ENCODE peak calls at places on chromosomes 4 and X, in five cellular contexts. Y, T, X, D and M are unnamed samples.

GRCh38 chr4:61740950-61741638 is 541.0 kb downstream of the ADGRL3 start:
- DNase-seq in Y (no peak), T (peak; percentile 29), X (no peak), D (no peak), M (no peak)

GRCh38 chrX:138765061-138765460 is 53.5 kb upstream of the FGF13 start:
- DNase-seq in Y (peak; percentile 47), T (no peak), X (no peak), D (no peak), M (no peak)

GRCh38 chr4:24278693-24279092 is 305.7 kb downstream of the DHX15 start:
- DNase-seq in Y (no peak), T (no peak), X (no peak), D (no peak), M (no peak)

GRCh38 chrX:11792461-11793421 is 34.7 kb downstream of the MSL3 start:
- DNase-seq in Y (no peak), T (no peak), X (no peak), D (peak; percentile 12), M (no peak)

GRCh38 chrX:131746491-131746968 is 202.7 kb downstream of the OR13H1 start:
- DNase-seq in Y (no peak), T (no peak), X (no peak), D (no peak), M (no peak)

GRCh38 chr4:102497986-102498385 is 3.2 kb upstream of the NFKB1 start:
- DNase-seq in Y (no peak), T (no peak), X (no peak), D (no peak), M (no peak)

GRCh38 chrX:43239356-43239755 is 416.7 kb upstream of the MAOA start:
- DNase-seq in Y (no peak), T (no peak), X (no peak), D (no peak), M (no peak)

GRCh38 chrX:30821116-30821515 is 67.9 kb downstream of the TAB3 start:
- DNase-seq in Y (no peak), T (no peak), X (no peak), D (no peak), M (no peak)

GRCh38 chr4:71009796-71010588 is 16.5 kb downstream of the DCK start:
- DNase-seq in Y (peak; percentile 38), T (no peak), X (peak; percentile 44), D (no peak), M (peak; percentile 21)

GRCh38 chr4:71009091-71009490 is 15.6 kb downstream of the DCK start:
- DNase-seq in Y (no peak), T (no peak), X (peak; percentile 74), D (no peak), M (no peak)

GRCh38 chr4:76951333-76952033 is 1.9 kb downstream of the SEPTIN11 start:
- DNase-seq in Y (no peak), T (no peak), X (no peak), D (no peak), M (no peak)

GRCh38 chr4:108030332-108030731 is 40.6 kb downstream of the HADH start:
- DNase-seq in Y (peak; percentile 68), T (no peak), X (peak; percentile 37), D (peak; percentile 44), M (no peak)

GRCh38 chrX:856901-857300 is 226.3 kb downstream of the SHOX start:
- DNase-seq in Y (no peak), T (no peak), X (no peak), D (no peak), M (no peak)

GRCh38 chr4:108172780-108173598 is 4.3 kb upstream of the LEF1 start:
- DNase-seq in Y (peak; percentile 3), T (no peak), X (peak; percentile 44), D (peak; percentile 46), M (no peak)

GRCh38 chrX:107684956-107685385 is 56.7 kb downstream of the PRPS1 start:
- DNase-seq in Y (peak; percentile 29), T (no peak), X (no peak), D (no peak), M (peak; percentile 31)

GRCh38 chrX:50067435-50068292 is 133.1 kb downstream of the AKAP4 start:
- DNase-seq in Y (peak; percentile 1), T (peak; percentile 24), X (peak; percentile 14), D (no peak), M (peak; percentile 1)

GRCh38 chr4:145523117-145523516 is 41.5 kb downstream of the SMAD1 start:
- DNase-seq in Y (no peak), T (no peak), X (no peak), D (no peak), M (no peak)

GRCh38 chr4:104989363-104989762 is 157.3 kb upstream of the TET2 start:
- DNase-seq in Y (no peak), T (no peak), X (no peak), D (no peak), M (no peak)

GRCh38 chr4:72857787-72858186 is 211.7 kb downstream of the COX18 start:
- DNase-seq in Y (no peak), T (no peak), X (no peak), D (no peak), M (no peak)

GRCh38 chr4:174069848-174070330 is 213.6 kb downstream of the FBXO8 start:
- DNase-seq in Y (no peak), T (no peak), X (no peak), D (no peak), M (no peak)

GRCh38 chr4:185774815-185775684 is 36.9 kb downstream of the SORBS2 start:
- DNase-seq in Y (peak; percentile 88), T (no peak), X (peak; percentile 65), D (no peak), M (no peak)